ENCODE peak calls at places on chromosomes 16 and 17, in six cellular contexts. U is HCT116, M is GM23248, K is fibroblast of lung, B is K562, P is A673. J is an unnamed sample.

GRCh38 chr16:69270831-69271230 is 40.3 kb upstream of the VPS4A start:
- DNase-seq in P (peak), K (no peak), B (no peak), U (no peak), M (no peak), J (no peak)

GRCh38 chr16:27425961-27426360 is 24.0 kb downstream of the IL21R start:
- DNase-seq in B (no peak), P (no peak), K (no peak), U (no peak), M (no peak), J (no peak)

GRCh38 chr17:65557349-65558310 is 3.8 kb downstream of the AXIN2 start:
- DNase-seq in U (peak), P (no peak), M (peak), K (peak), B (no peak), J (no peak)

GRCh38 chr16:72400257-72401078 is 228.5 kb upstream of the PMFBP1 start:
- DNase-seq in U (peak), K (peak), M (peak), B (peak), P (peak), J (peak)

GRCh38 chr16:4194661-4195060 is 47.2 kb downstream of the SRL start:
- DNase-seq in K (no peak), U (no peak), P (no peak), M (no peak), B (no peak), J (no peak)

GRCh38 chr17:71180801-71181385 is 939.9 kb upstream of the SOX9 start:
- DNase-seq in M (peak), B (no peak), U (no peak), P (no peak), K (peak), J (peak)

GRCh38 chr16:71929048-71929447 is 33.7 kb downstream of the IST1 start:
- DNase-seq in K (peak), P (no peak), M (peak), B (no peak), U (no peak), J (no peak)

GRCh38 chr17:67629963-67630320 is 87.8 kb upstream of the NOL11 start:
- DNase-seq in U (peak), B (no peak), K (peak), M (peak), P (peak), J (no peak)

GRCh38 chr17:42895185-42895555 is 5.4 kb upstream of the G6PC1 start:
- DNase-seq in K (peak), B (no peak), U (peak), M (peak), P (no peak), J (peak)

GRCh38 chr17:45410144-45411091 is 22.3 kb downstream of the ARHGAP27 start:
- DNase-seq in M (no peak), P (no peak), K (no peak), U (no peak), B (no peak), J (no peak)

GRCh38 chr17:44793885-44794698 is 35.3 kb downstream of the ADAM11 start:
- DNase-seq in B (no peak), U (no peak), P (no peak), K (no peak), M (no peak), J (no peak)

GRCh38 chr16:9042533-9042932 is 48.9 kb upstream of the HAPSTR1 start:
- DNase-seq in U (no peak), K (no peak), M (peak), P (peak), B (no peak), J (no peak)

GRCh38 chr16:87895641-87896141 is 26.4 kb upstream of the SLC7A5 start:
- DNase-seq in P (no peak), B (no peak), U (no peak), K (peak), M (peak), J (no peak)

GRCh38 chr17:9389116-9389515 is 186.5 kb downstream of the STX8 start:
- DNase-seq in P (peak), U (no peak), B (no peak), M (peak), K (peak), J (peak)

GRCh38 chr17:50274142-50274944 is at the start of gene TMEM92:
- DNase-seq in P (peak), B (peak), U (peak), K (no peak), M (peak), J (peak)

GRCh38 chr17:69142473-69142802 is 743 bp upstream of the ABCA6 start:
- DNase-seq in P (peak), U (no peak), B (no peak), M (peak), K (peak), J (no peak)

GRCh38 chr16:72277749-72278148 is 105.8 kb upstream of the PMFBP1 start:
- DNase-seq in U (no peak), M (no peak), K (no peak), P (no peak), B (no peak), J (no peak)

GRCh38 chr17:35568561-35568960 is 7.9 kb upstream of the SLFN14 start:
- DNase-seq in M (peak), K (peak), P (peak), U (no peak), B (peak), J (peak)

GRCh38 chr17:7684856-7685532 is 2.3 kb downstream of the TP53 start:
- DNase-seq in U (no peak), P (no peak), K (no peak), B (no peak), M (no peak), J (no peak)

GRCh38 chr16:87580855-87581261 is 21.4 kb upstream of the JPH3 start:
- DNase-seq in M (peak), U (no peak), P (peak), K (peak), B (peak), J (no peak)

GRCh38 chr16:88421871-88422433 is 31.1 kb upstream of the ZFPM1 start:
- DNase-seq in K (no peak), P (no peak), U (no peak), B (no peak), M (no peak), J (no peak)

GRCh38 chr16:53881371-53881770 is 177.4 kb downstream of the FTO start:
- DNase-seq in P (no peak), K (peak), U (peak), M (peak), B (no peak), J (no peak)

GRCh38 chr17:40539711-40540411 is 25.4 kb downstream of the CCR7 start:
- DNase-seq in P (no peak), B (no peak), M (no peak), K (no peak), U (no peak), J (no peak)

GRCh38 chr16:52463904-52464303 is 83.0 kb downstream of the TOX3 start:
- DNase-seq in U (no peak), B (no peak), K (no peak), M (no peak), P (no peak), J (no peak)

GRCh38 chr17:73278465-73279453 is 17.1 kb upstream of the CPSF4L start:
- DNase-seq in K (peak), B (no peak), M (peak), P (peak), U (no peak), J (no peak)

GRCh38 chr16:73890524-73891500 is 405.8 kb upstream of the PSMD7 start:
- DNase-seq in B (no peak), U (no peak), M (no peak), K (peak), P (peak), J (no peak)

GRCh38 chr16:49528035-49528434 is 154.4 kb downstream of the C16orf78 start:
- DNase-seq in B (no peak), U (no peak), K (peak), M (peak), P (peak), J (no peak)

GRCh38 chr17:250487-251300 is 69.2 kb upstream of the DOC2B start:
- DNase-seq in K (no peak), U (no peak), P (no peak), M (no peak), B (no peak), J (no peak)

GRCh38 chr17:56785997-56786680 is 47.6 kb downstream of the C17orf67 start:
- DNase-seq in M (no peak), K (no peak), P (no peak), U (no peak), B (no peak), J (no peak)

GRCh38 chr17:9241774-9242496 is 220.6 kb downstream of the NTN1 start:
- DNase-seq in B (no peak), U (no peak), P (no peak), K (no peak), M (no peak), J (no peak)

GRCh38 chr17:968812-969766 is 10.5 kb downstream of the NXN start:
- DNase-seq in K (peak), B (no peak), U (peak), P (no peak), M (peak), J (no peak)

GRCh38 chr16:58264961-58265479 is 29.8 kb downstream of the PRSS54 start:
- DNase-seq in U (no peak), B (peak), P (peak), M (peak), K (peak), J (peak)

GRCh38 chr17:10107320-10108165 is 90.9 kb downstream of the GAS7 start:
- DNase-seq in B (no peak), P (no peak), U (no peak), M (no peak), K (no peak), J (no peak)

GRCh38 chr16:14564881-14565687 is 65.0 kb downstream of the PARN start:
- DNase-seq in M (peak), P (peak), U (no peak), B (no peak), K (peak), J (peak)

GRCh38 chr16:15521390-15521757 is 87.0 kb downstream of the BMERB1 start:
- DNase-seq in U (no peak), K (no peak), P (no peak), B (peak), M (no peak), J (no peak)

GRCh38 chr17:19378416-19379293 is at the start of gene MAPK7:
- DNase-seq in K (no peak), B (peak), M (peak), U (no peak), P (no peak), J (no peak)

GRCh38 chr16:78609542-78610253 is 510.2 kb downstream of the WWOX start:
- DNase-seq in K (no peak), M (no peak), P (no peak), U (no peak), B (no peak), J (no peak)

GRCh38 chr17:58338454-58338841 is 9.9 kb upstream of the TSPOAP1 start:
- DNase-seq in P (no peak), M (no peak), B (no peak), U (no peak), K (no peak), J (no peak)

GRCh38 chr17:63954402-63955063 is 18.2 kb downstream of the SCN4A start:
- DNase-seq in P (no peak), U (no peak), M (no peak), K (no peak), B (no peak), J (no peak)

GRCh38 chr16:56569971-56570370 is 5.1 kb downstream of the MT4 start:
- DNase-seq in M (no peak), K (no peak), U (no peak), B (no peak), P (no peak), J (no peak)

GRCh38 chr17:82299452-82299851 is 18.0 kb downstream of the CD7 start:
- DNase-seq in M (no peak), U (no peak), K (no peak), B (no peak), P (no peak), J (no peak)
- H3K4me3 ChIP-seq in M (no peak), U (no peak), K (no peak), B (no peak), P (no peak), J (no peak)

DNA sequence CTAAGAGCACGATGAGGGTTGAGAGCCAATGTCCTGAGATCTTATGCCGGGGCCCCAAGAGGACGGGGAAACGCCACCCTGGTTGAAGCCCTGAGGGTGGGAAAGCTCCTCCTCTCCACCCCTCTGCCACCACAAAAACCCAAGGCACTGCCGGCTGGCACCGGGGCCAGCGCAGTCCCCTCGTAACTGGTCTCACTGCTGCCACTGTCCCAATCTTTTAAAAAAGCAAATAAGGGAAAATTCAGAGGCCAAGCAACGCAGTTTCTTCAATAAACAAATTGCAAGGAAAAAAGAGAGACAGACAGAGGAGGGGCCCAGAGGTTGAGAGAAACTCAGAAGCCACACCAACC is 6.7 kb downstream of the GRIN2C start:
- DNase-seq in K (no peak), P (no peak), U (no peak), M (no peak), B (no peak), J (no peak)
- TF ChIP-seq EZH2 in K (peak), P (no peak), U (no peak), M (peak), B (no peak), J (no peak)

GRCh38 chr16:1156983-1157638 is 4.2 kb downstream of the CACNA1H start:
- DNase-seq in B (no peak), M (no peak), U (no peak), P (no peak), K (no peak), J (no peak)

GRCh38 chr16:1154887-1155331 is 2.0 kb downstream of the CACNA1H start:
- DNase-seq in U (no peak), M (no peak), K (peak), P (no peak), B (no peak), J (no peak)

GRCh38 chr16:1155353-1156110 is 2.6 kb downstream of the CACNA1H start:
- DNase-seq in K (peak), M (no peak), P (no peak), U (no peak), B (no peak), J (no peak)

GRCh38 chr16:1157639-1158455 is 4.9 kb downstream of the CACNA1H start:
- DNase-seq in P (no peak), B (no peak), U (no peak), K (no peak), M (no peak), J (no peak)

DNA sequence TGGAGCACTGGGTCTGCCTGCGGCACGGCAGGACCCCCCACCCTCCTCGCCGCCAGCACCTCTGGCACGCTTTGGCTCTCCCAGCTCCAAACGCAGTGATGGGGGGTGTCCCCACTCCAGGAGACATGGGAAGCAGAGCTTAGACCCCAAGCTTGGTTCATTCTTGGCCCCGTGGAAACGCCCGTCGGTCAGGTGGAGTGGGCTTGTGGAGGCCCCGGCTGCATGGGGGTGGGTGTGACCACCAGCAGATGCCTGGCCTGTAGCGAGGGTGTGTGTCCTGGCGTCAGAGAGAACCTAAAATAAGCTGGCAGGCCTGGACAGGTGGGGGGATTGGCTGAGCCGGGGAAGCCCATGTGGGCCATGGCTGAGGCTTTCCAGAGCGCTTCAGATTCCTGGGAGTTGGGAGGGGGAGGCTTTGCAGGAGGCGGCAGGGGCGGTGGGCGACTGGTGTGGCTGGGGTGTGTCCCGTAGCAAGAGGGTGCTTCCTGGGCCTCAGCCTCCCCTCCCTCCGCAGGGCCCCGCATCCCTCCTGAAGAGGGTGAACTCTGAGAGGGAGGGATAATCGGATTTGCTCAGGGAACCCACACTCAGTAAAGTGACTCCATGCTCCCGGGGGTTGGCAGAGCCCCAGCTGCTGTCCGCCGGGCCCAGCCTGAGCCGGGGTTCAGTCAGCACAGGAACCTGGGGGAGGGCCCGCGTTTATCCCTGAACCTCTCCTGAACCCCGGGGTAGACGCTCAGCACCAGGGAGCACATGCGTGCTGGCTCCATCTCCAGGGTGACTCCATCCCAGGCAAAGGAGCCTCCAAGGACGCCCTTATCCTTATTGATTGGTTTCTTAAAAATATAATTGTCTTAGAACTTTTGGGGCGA is 3.4 kb downstream of the CACNA1H start:
- DNase-seq in P (peak), K (no peak), B (no peak), U (no peak), M (no peak), J (no peak)
- H3K4me3 ChIP-seq in P (no peak), K (no peak), B (no peak), U (no peak), M (no peak), J (no peak)

GRCh38 chr16:86509759-86510464 is 415 bp upstream of the FOXF1 start:
- DNase-seq in P (peak), M (peak), B (no peak), U (no peak), K (peak), J (no peak)
- TF ChIP-seq EZH2 in P (peak), M (peak), B (no peak), U (no peak), K (no peak), J (no peak)

GRCh38 chr16:80014241-80014939 is 413.9 kb upstream of the MAF start:
- DNase-seq in U (no peak), P (no peak), K (peak), M (no peak), B (no peak), J (no peak)

GRCh38 chr16:80016689-80017088 is 416.2 kb upstream of the MAF start:
- DNase-seq in U (no peak), K (no peak), B (no peak), M (no peak), P (no peak), J (no peak)

GRCh38 chr16:80019395-80019794 is 418.9 kb upstream of the MAF start:
- DNase-seq in U (no peak), P (no peak), M (no peak), B (no peak), K (no peak), J (no peak)

GRCh38 chr16:80012586-80012985 is 412.0 kb upstream of the MAF start:
- DNase-seq in M (no peak), U (no peak), B (no peak), P (no peak), K (no peak), J (no peak)

GRCh38 chr16:80015566-80015965 is 415.0 kb upstream of the MAF start:
- DNase-seq in U (no peak), M (peak), B (no peak), K (peak), P (no peak), J (no peak)
- H3K4me3 ChIP-seq in U (no peak), M (no peak), B (no peak), K (no peak), P (no peak), J (no peak)

GRCh38 chr16:64826374-64826773 is 295.5 kb downstream of the CDH11 start:
- DNase-seq in M (no peak), B (no peak), U (no peak), P (no peak), K (peak), J (no peak)
- TF ChIP-seq EZH2 in M (no peak), B (no peak), U (no peak), P (no peak), K (no peak), J (no peak)

GRCh38 chr16:82628741-82629140 is 2.0 kb downstream of the CDH13 start:
- DNase-seq in U (no peak), K (no peak), P (no peak), M (no peak), B (no peak), J (no peak)
- H3K4me3 ChIP-seq in U (no peak), K (no peak), P (no peak), M (peak), B (no peak), J (no peak)

GRCh38 chr17:79838541-79839274 is 532 bp downstream of the CBX4 start:
- DNase-seq in P (peak), U (no peak), K (peak), M (peak), B (peak), J (peak)

GRCh38 chr17:79835953-79836951 is 3.0 kb downstream of the CBX4 start:
- DNase-seq in U (peak), M (no peak), P (peak), B (peak), K (no peak), J (no peak)

GRCh38 chr17:79839363-79840203 is at the start of gene CBX4:
- DNase-seq in P (peak), U (peak), M (peak), K (peak), B (peak), J (peak)

GRCh38 chr17:79836952-79837887 is 2.0 kb downstream of the CBX4 start:
- DNase-seq in M (peak), P (peak), U (peak), B (peak), K (peak), J (peak)

GRCh38 chr17:79837888-79838540 is 1.2 kb downstream of the CBX4 start:
- DNase-seq in M (no peak), K (no peak), U (no peak), B (no peak), P (no peak), J (no peak)
- TF ChIP-seq EZH2 in M (no peak), K (no peak), U (no peak), B (no peak), P (no peak), J (no peak)

GRCh38 chr16:31532120-31532519 is 4.4 kb downstream of the AHSP start:
- DNase-seq in B (no peak), P (no peak), K (no peak), U (no peak), M (no peak), J (no peak)

GRCh38 chr16:31535737-31536136 is 8.0 kb downstream of the AHSP start:
- DNase-seq in B (peak), M (no peak), K (no peak), U (no peak), P (no peak), J (no peak)

GRCh38 chr16:31538199-31538598 is 10.5 kb downstream of the AHSP start:
- DNase-seq in P (no peak), M (no peak), U (no peak), B (no peak), K (no peak), J (no peak)

GRCh38 chr16:31537362-31537921 is 9.7 kb downstream of the AHSP start:
- DNase-seq in K (no peak), U (no peak), B (no peak), P (peak), M (no peak), J (no peak)

GRCh38 chr16:31536804-31537361 is 9.2 kb downstream of the AHSP start:
- DNase-seq in U (no peak), M (no peak), K (no peak), B (no peak), P (no peak), J (no peak)
- H3K4me3 ChIP-seq in U (no peak), M (no peak), K (no peak), B (no peak), P (no peak), J (no peak)

DNA sequence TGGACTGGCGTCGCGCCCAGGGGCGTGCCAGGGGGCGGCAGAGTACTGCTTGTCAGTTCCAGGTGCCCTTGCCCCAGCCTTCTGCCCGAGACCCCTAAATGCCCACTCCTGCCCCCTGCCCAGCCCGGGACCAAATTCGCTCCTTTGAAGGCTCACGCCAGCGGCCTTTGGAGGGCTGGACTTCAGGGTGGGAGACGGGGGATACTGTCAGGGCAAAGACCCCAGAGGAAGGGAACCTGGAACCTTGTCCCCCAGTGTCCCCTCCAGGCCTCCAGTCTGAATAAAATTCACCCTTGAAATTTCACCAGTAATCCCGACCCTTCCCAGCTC is 737 bp downstream of the OTOP3 start:
- DNase-seq in B (no peak), K (no peak), U (no peak), P (no peak), M (no peak), J (no peak)
- TF ChIP-seq EZH2 in B (no peak), K (peak), U (no peak), P (no peak), M (peak), J (no peak)